ENCODE peak calls at places on chromosomes 11 and 22, in five cellular contexts. One of them, this sample, is unnamed.
A peak's percentile ranks its signal among the peaks of the same experiment; 100 is the strongest.

GRCh38 chr11:90426442-90426841 is 203.6 kb upstream of the CHORDC1 start:
- DNase-seq in stimulated activated CD4-positive, alpha-beta T cell treated with anti-CD3 and anti-CD28 coated beads, Interleukin-4, amount 100 ng/mL, for 4 hours: no peak
- DNase-seq in DMS 273 treated with DMSO at 0.1 percent for 48 hours: no peak
- DNase-seq in activated CD4-positive, alpha-beta T cell treated with anti-CD3 and anti-CD28 coated beads for 48 hours: no peak
- DNase-seq in RPMI8226: no peak
- DNase-seq in this sample: no peak

GRCh38 chr22:19801340-19802000 is 40.9 kb downstream of the TBX1 start:
- DNase-seq in stimulated activated CD4-positive, alpha-beta T cell treated with anti-CD3 and anti-CD28 coated beads, Interleukin-4, amount 100 ng/mL, for 4 hours: no peak
- DNase-seq in DMS 273 treated with DMSO at 0.1 percent for 48 hours: no peak
- DNase-seq in activated CD4-positive, alpha-beta T cell treated with anti-CD3 and anti-CD28 coated beads for 48 hours: no peak
- DNase-seq in RPMI8226: no peak
- DNase-seq in this sample: no peak

GRCh38 chr11:71470956-71471355 is 18.0 kb downstream of the NADSYN1 start:
- DNase-seq in stimulated activated CD4-positive, alpha-beta T cell treated with anti-CD3 and anti-CD28 coated beads, Interleukin-4, amount 100 ng/mL, for 4 hours: no peak
- DNase-seq in DMS 273 treated with DMSO at 0.1 percent for 48 hours: no peak
- DNase-seq in activated CD4-positive, alpha-beta T cell treated with anti-CD3 and anti-CD28 coated beads for 48 hours: no peak
- DNase-seq in RPMI8226: no peak
- DNase-seq in this sample: no peak

GRCh38 chr11:128574576-128575011 is 12.8 kb downstream of the ETS1 start:
- DNase-seq in stimulated activated CD4-positive, alpha-beta T cell treated with anti-CD3 and anti-CD28 coated beads, Interleukin-4, amount 100 ng/mL, for 4 hours: no peak
- DNase-seq in DMS 273 treated with DMSO at 0.1 percent for 48 hours: no peak
- DNase-seq in activated CD4-positive, alpha-beta T cell treated with anti-CD3 and anti-CD28 coated beads for 48 hours: no peak
- DNase-seq in RPMI8226: no peak
- DNase-seq in this sample: no peak

GRCh38 chr11:117668291-117668690 is 128.7 kb downstream of the DSCAML1 start:
- DNase-seq in stimulated activated CD4-positive, alpha-beta T cell treated with anti-CD3 and anti-CD28 coated beads, Interleukin-4, amount 100 ng/mL, for 4 hours: no peak
- DNase-seq in DMS 273 treated with DMSO at 0.1 percent for 48 hours: peak; percentile 16
- DNase-seq in activated CD4-positive, alpha-beta T cell treated with anti-CD3 and anti-CD28 coated beads for 48 hours: no peak
- DNase-seq in RPMI8226: no peak
- DNase-seq in this sample: no peak

GRCh38 chr11:116826751-116827431 is 2.8 kb upstream of the APOC3 start:
- DNase-seq in stimulated activated CD4-positive, alpha-beta T cell treated with anti-CD3 and anti-CD28 coated beads, Interleukin-4, amount 100 ng/mL, for 4 hours: no peak
- DNase-seq in DMS 273 treated with DMSO at 0.1 percent for 48 hours: no peak
- DNase-seq in activated CD4-positive, alpha-beta T cell treated with anti-CD3 and anti-CD28 coated beads for 48 hours: no peak
- DNase-seq in RPMI8226: no peak
- DNase-seq in this sample: no peak

GRCh38 chr11:126615819-126616218 is 260.3 kb downstream of the ST3GAL4 start:
- DNase-seq in stimulated activated CD4-positive, alpha-beta T cell treated with anti-CD3 and anti-CD28 coated beads, Interleukin-4, amount 100 ng/mL, for 4 hours: no peak
- DNase-seq in DMS 273 treated with DMSO at 0.1 percent for 48 hours: no peak
- DNase-seq in activated CD4-positive, alpha-beta T cell treated with anti-CD3 and anti-CD28 coated beads for 48 hours: no peak
- DNase-seq in RPMI8226: no peak
- DNase-seq in this sample: no peak

GRCh38 chr11:100925935-100926334 is 203.7 kb downstream of the PGR start:
- DNase-seq in stimulated activated CD4-positive, alpha-beta T cell treated with anti-CD3 and anti-CD28 coated beads, Interleukin-4, amount 100 ng/mL, for 4 hours: no peak
- DNase-seq in DMS 273 treated with DMSO at 0.1 percent for 48 hours: no peak
- DNase-seq in activated CD4-positive, alpha-beta T cell treated with anti-CD3 and anti-CD28 coated beads for 48 hours: no peak
- DNase-seq in RPMI8226: no peak
- DNase-seq in this sample: no peak

GRCh38 chr11:80473562-80473961 is 1032.7 kb upstream of the TENM4 start:
- DNase-seq in stimulated activated CD4-positive, alpha-beta T cell treated with anti-CD3 and anti-CD28 coated beads, Interleukin-4, amount 100 ng/mL, for 4 hours: no peak
- DNase-seq in DMS 273 treated with DMSO at 0.1 percent for 48 hours: no peak
- DNase-seq in activated CD4-positive, alpha-beta T cell treated with anti-CD3 and anti-CD28 coated beads for 48 hours: no peak
- DNase-seq in RPMI8226: peak; percentile 46
- DNase-seq in this sample: no peak

GRCh38 chr11:129695543-129696308 is 119.9 kb upstream of the TMEM45B start:
- DNase-seq in stimulated activated CD4-positive, alpha-beta T cell treated with anti-CD3 and anti-CD28 coated beads, Interleukin-4, amount 100 ng/mL, for 4 hours: peak; percentile 60
- DNase-seq in DMS 273 treated with DMSO at 0.1 percent for 48 hours: no peak
- DNase-seq in activated CD4-positive, alpha-beta T cell treated with anti-CD3 and anti-CD28 coated beads for 48 hours: peak; percentile 80
- DNase-seq in RPMI8226: peak; percentile 69
- DNase-seq in this sample: no peak

GRCh38 chr11:61902313-61902712 is 11.0 kb upstream of the FADS3 start:
- DNase-seq in stimulated activated CD4-positive, alpha-beta T cell treated with anti-CD3 and anti-CD28 coated beads, Interleukin-4, amount 100 ng/mL, for 4 hours: no peak
- DNase-seq in DMS 273 treated with DMSO at 0.1 percent for 48 hours: no peak
- DNase-seq in activated CD4-positive, alpha-beta T cell treated with anti-CD3 and anti-CD28 coated beads for 48 hours: no peak
- DNase-seq in RPMI8226: no peak
- DNase-seq in this sample: no peak

GRCh38 chr11:73157141-73158010 is 15.3 kb upstream of the FCHSD2 start:
- DNase-seq in stimulated activated CD4-positive, alpha-beta T cell treated with anti-CD3 and anti-CD28 coated beads, Interleukin-4, amount 100 ng/mL, for 4 hours: no peak
- DNase-seq in DMS 273 treated with DMSO at 0.1 percent for 48 hours: no peak
- DNase-seq in activated CD4-positive, alpha-beta T cell treated with anti-CD3 and anti-CD28 coated beads for 48 hours: no peak
- DNase-seq in RPMI8226: peak; percentile 81
- DNase-seq in this sample: no peak

GRCh38 chr22:43011079-43011478 is 3.9 kb downstream of the PACSIN2 start:
- DNase-seq in stimulated activated CD4-positive, alpha-beta T cell treated with anti-CD3 and anti-CD28 coated beads, Interleukin-4, amount 100 ng/mL, for 4 hours: no peak
- DNase-seq in DMS 273 treated with DMSO at 0.1 percent for 48 hours: no peak
- DNase-seq in activated CD4-positive, alpha-beta T cell treated with anti-CD3 and anti-CD28 coated beads for 48 hours: no peak
- DNase-seq in RPMI8226: no peak
- DNase-seq in this sample: no peak

GRCh38 chr11:93984205-93984586 is 37.0 kb upstream of the HEPHL1 start:
- DNase-seq in stimulated activated CD4-positive, alpha-beta T cell treated with anti-CD3 and anti-CD28 coated beads, Interleukin-4, amount 100 ng/mL, for 4 hours: no peak
- DNase-seq in DMS 273 treated with DMSO at 0.1 percent for 48 hours: no peak
- DNase-seq in activated CD4-positive, alpha-beta T cell treated with anti-CD3 and anti-CD28 coated beads for 48 hours: no peak
- DNase-seq in RPMI8226: no peak
- DNase-seq in this sample: no peak

GRCh38 chr11:44955019-44955738 is 4.5 kb upstream of the TP53I11 start:
- DNase-seq in stimulated activated CD4-positive, alpha-beta T cell treated with anti-CD3 and anti-CD28 coated beads, Interleukin-4, amount 100 ng/mL, for 4 hours: no peak
- DNase-seq in DMS 273 treated with DMSO at 0.1 percent for 48 hours: peak; percentile 68
- DNase-seq in activated CD4-positive, alpha-beta T cell treated with anti-CD3 and anti-CD28 coated beads for 48 hours: peak; percentile 21
- DNase-seq in RPMI8226: no peak
- DNase-seq in this sample: no peak

GRCh38 chr11:134337051-134337450 is 5.3 kb downstream of the GLB1L2 start:
- DNase-seq in stimulated activated CD4-positive, alpha-beta T cell treated with anti-CD3 and anti-CD28 coated beads, Interleukin-4, amount 100 ng/mL, for 4 hours: no peak
- DNase-seq in DMS 273 treated with DMSO at 0.1 percent for 48 hours: no peak
- DNase-seq in activated CD4-positive, alpha-beta T cell treated with anti-CD3 and anti-CD28 coated beads for 48 hours: no peak
- DNase-seq in RPMI8226: no peak
- DNase-seq in this sample: no peak